ENCODE peak calls at places on chromosome 2, in ten cellular contexts. G, T, E, B, J, M, L, N, C and W are unnamed samples.

GRCh38 chr2:126227250-126227649 is 428.7 kb upstream of the GYPC start:
- DNase-seq in G (no peak), T (no peak), E (no peak), B (no peak), J (no peak), M (no peak), L (peak), N (no peak), C (no peak), W (no peak)

GRCh38 chr2:109447251-109447661 is 166.5 kb downstream of the SEPTIN10 start:
- DNase-seq in G (no peak), T (peak), E (no peak), B (no peak), J (no peak), M (no peak), L (no peak), N (peak), C (no peak), W (no peak)

GRCh38 chr2:15636972-15637785 is 45.5 kb downstream of the DDX1 start:
- DNase-seq in G (peak), T (peak), E (peak), B (peak), J (peak), M (peak), L (peak), N (no peak), C (peak), W (peak)

GRCh38 chr2:48530033-48530804 is at the start of gene STON1:
- DNase-seq in G (peak), T (peak), E (peak), B (peak), J (peak), M (peak), L (no peak), N (peak), C (no peak), W (no peak)

GRCh38 chr2:208467564-208467963 is 61.0 kb downstream of the PTH2R start:
- DNase-seq in G (no peak), T (no peak), E (no peak), B (no peak), J (no peak), M (no peak), L (no peak), N (no peak), C (no peak), W (no peak)

GRCh38 chr2:36753706-36754221 is 57.3 kb downstream of the VIT start:
- DNase-seq in G (no peak), T (no peak), E (no peak), B (no peak), J (no peak), M (peak), L (no peak), N (no peak), C (no peak), W (peak)

GRCh38 chr2:88599527-88599926 is 27.7 kb downstream of the EIF2AK3 start:
- DNase-seq in G (no peak), T (no peak), E (no peak), B (no peak), J (no peak), M (no peak), L (no peak), N (no peak), C (no peak), W (no peak)

GRCh38 chr2:72026819-72027425 is 120.7 kb downstream of the CYP26B1 start:
- DNase-seq in G (no peak), T (no peak), E (no peak), B (no peak), J (no peak), M (no peak), L (no peak), N (peak), C (no peak), W (no peak)

GRCh38 chr2:135043345-135043744 is 3.9 kb downstream of the MAP3K19 start:
- DNase-seq in G (no peak), T (no peak), E (no peak), B (no peak), J (no peak), M (no peak), L (no peak), N (no peak), C (no peak), W (no peak)

GRCh38 chr2:117085256-117085655 is 729.2 kb upstream of the DDX18 start:
- DNase-seq in G (no peak), T (no peak), E (no peak), B (no peak), J (no peak), M (no peak), L (no peak), N (no peak), C (no peak), W (no peak)
- TF ChIP-seq CTCF in G (no peak), T (no peak), E (no peak), B (no peak), J (no peak), M (no peak), L (no peak), N (no peak), C (no peak), W (no peak)

GRCh38 chr2:171965661-171966060 is 34.1 kb upstream of the METAP1D start:
- DNase-seq in G (no peak), T (no peak), E (no peak), B (no peak), J (no peak), M (no peak), L (no peak), N (no peak), C (no peak), W (no peak)
- TF ChIP-seq CTCF in G (no peak), T (no peak), E (no peak), B (no peak), J (no peak), M (no peak), L (no peak), N (no peak), C (no peak), W (no peak)

GRCh38 chr2:177716484-177716883 is 323.9 kb downstream of the AGPS start:
- DNase-seq in G (no peak), T (no peak), E (no peak), B (no peak), J (no peak), M (no peak), L (no peak), N (no peak), C (no peak), W (no peak)

GRCh38 chr2:177721087-177721486 is 328.5 kb downstream of the AGPS start:
- DNase-seq in G (no peak), T (no peak), E (no peak), B (no peak), J (no peak), M (no peak), L (no peak), N (no peak), C (no peak), W (no peak)

GRCh38 chr2:177721815-177722552 is 329.4 kb downstream of the AGPS start:
- DNase-seq in G (no peak), T (no peak), E (no peak), B (no peak), J (no peak), M (no peak), L (no peak), N (no peak), C (no peak), W (no peak)

GRCh38 chr2:177714704-177715103 is 322.1 kb downstream of the AGPS start:
- DNase-seq in G (no peak), T (no peak), E (no peak), B (no peak), J (no peak), M (no peak), L (no peak), N (no peak), C (no peak), W (no peak)

DNA sequence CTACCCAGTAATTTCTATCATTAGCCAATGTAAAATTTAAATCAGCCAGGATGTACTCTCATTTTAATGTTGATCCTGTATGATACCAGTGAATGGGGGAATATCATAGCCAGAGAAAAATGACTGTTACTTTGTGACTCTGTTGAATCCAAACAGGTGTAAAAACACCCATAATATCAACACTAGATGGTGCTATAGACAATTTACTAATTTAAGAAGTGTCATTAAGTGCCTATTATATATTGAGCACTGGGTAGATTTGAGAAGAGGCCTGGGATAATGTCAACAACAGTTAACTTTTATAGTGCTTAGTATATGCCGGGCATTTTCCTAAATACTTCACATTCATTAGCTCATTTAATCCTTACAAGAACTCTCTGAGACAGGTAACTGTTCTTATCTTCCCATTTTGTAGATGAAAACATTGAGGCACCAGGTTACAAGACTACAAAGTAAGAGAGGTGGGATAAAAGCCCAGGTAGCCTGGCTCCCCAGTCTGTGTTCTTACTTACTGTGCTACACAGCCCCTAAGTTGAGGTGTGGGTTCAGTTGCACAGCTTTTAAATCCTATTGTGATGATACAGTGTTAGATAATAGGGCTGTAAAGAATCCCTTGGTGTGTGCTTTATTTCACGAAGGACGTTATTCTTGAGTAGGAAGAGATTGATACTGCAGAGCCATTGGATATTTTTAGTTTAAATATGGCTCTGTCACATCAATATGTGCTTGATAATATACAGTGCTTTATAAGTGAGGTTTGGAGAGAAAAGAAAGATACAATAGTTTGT is 325.5 kb downstream of the AGPS start:
- DNase-seq in G (no peak), T (peak), E (no peak), B (no peak), J (no peak), M (no peak), L (no peak), N (no peak), C (no peak), W (no peak)
- TF ChIP-seq CTCF in G (no peak), T (peak), E (peak), B (no peak), J (peak), M (no peak), L (no peak), N (peak), C (no peak), W (no peak)

GRCh38 chr2:186433777-186434432 is 52.2 kb upstream of the ZC3H15 start:
- DNase-seq in G (no peak), T (no peak), E (no peak), B (no peak), J (no peak), M (no peak), L (no peak), N (no peak), C (no peak), W (no peak)

GRCh38 chr2:186429095-186429494 is 57.0 kb upstream of the ZC3H15 start:
- DNase-seq in G (no peak), T (peak), E (no peak), B (no peak), J (no peak), M (no peak), L (no peak), N (no peak), C (no peak), W (no peak)

GRCh38 chr2:186433040-186433439 is 53.0 kb upstream of the ZC3H15 start:
- DNase-seq in G (no peak), T (no peak), E (no peak), B (no peak), J (no peak), M (no peak), L (no peak), N (no peak), C (no peak), W (no peak)

GRCh38 chr2:186427970-186428369 is 58.1 kb upstream of the ZC3H15 start:
- DNase-seq in G (no peak), T (no peak), E (no peak), B (no peak), J (no peak), M (no peak), L (no peak), N (no peak), C (no peak), W (peak)

GRCh38 chr2:186431306-186431705 is 54.8 kb upstream of the ZC3H15 start:
- DNase-seq in G (no peak), T (no peak), E (no peak), B (no peak), J (no peak), M (no peak), L (no peak), N (no peak), C (no peak), W (peak)
- TF ChIP-seq CTCF in G (no peak), T (no peak), E (no peak), B (no peak), J (no peak), M (no peak), L (no peak), N (no peak), C (no peak), W (no peak)